ENCODE peak calls at places on chromosomes 6 and 20, in four cellular contexts. One of them, this sample, is unnamed.

GRCh38 chr6:142300758-142301251 is 1.0 kb upstream of the ADGRG6 start:
- DNase-seq in lung: peak; percentile 38
- DNase-seq in gastrocnemius medialis: no peak
- DNase-seq in heart left ventricle: peak; percentile 41
- DNase-seq in this sample: no peak

GRCh38 chr6:35419431-35419830 is 32.7 kb upstream of the FANCE start:
- DNase-seq in lung: no peak
- DNase-seq in gastrocnemius medialis: no peak
- DNase-seq in heart left ventricle: no peak
- DNase-seq in this sample: no peak

GRCh38 chr6:7176208-7176607 is 68.4 kb downstream of the RREB1 start:
- DNase-seq in lung: no peak
- DNase-seq in gastrocnemius medialis: no peak
- DNase-seq in heart left ventricle: peak; percentile 45
- DNase-seq in this sample: no peak

GRCh38 chr20:57611605-57612311 is 8.5 kb downstream of the ZBP1 start:
- DNase-seq in lung: no peak
- DNase-seq in gastrocnemius medialis: no peak
- DNase-seq in heart left ventricle: no peak
- DNase-seq in this sample: no peak

GRCh38 chr6:87291879-87292278 is 30.5 kb upstream of the SMIM8 start:
- DNase-seq in lung: no peak
- DNase-seq in gastrocnemius medialis: no peak
- DNase-seq in heart left ventricle: no peak
- DNase-seq in this sample: no peak

GRCh38 chr6:148134566-148134965 is 208.1 kb upstream of the SASH1 start:
- DNase-seq in lung: no peak
- DNase-seq in gastrocnemius medialis: no peak
- DNase-seq in heart left ventricle: no peak
- DNase-seq in this sample: no peak

GRCh38 chr6:135325624-135326424 is 144.7 kb downstream of the MYB start:
- DNase-seq in lung: no peak
- DNase-seq in gastrocnemius medialis: no peak
- DNase-seq in heart left ventricle: no peak
- DNase-seq in this sample: no peak

GRCh38 chr20:10449270-10449669 is 14.2 kb downstream of the SLX4IP start:
- DNase-seq in lung: no peak
- DNase-seq in gastrocnemius medialis: no peak
- DNase-seq in heart left ventricle: no peak
- DNase-seq in this sample: no peak

GRCh38 chr6:135673671-135674309 is 176.2 kb upstream of the AHI1 start:
- DNase-seq in lung: no peak
- DNase-seq in gastrocnemius medialis: no peak
- DNase-seq in heart left ventricle: no peak
- DNase-seq in this sample: no peak

GRCh38 chr20:10783660-10784336 is 110.0 kb upstream of the JAG1 start:
- DNase-seq in lung: no peak
- DNase-seq in gastrocnemius medialis: no peak
- DNase-seq in heart left ventricle: no peak
- DNase-seq in this sample: no peak

GRCh38 chr6:132741281-132741680 is 16.4 kb downstream of the VNN2 start:
- DNase-seq in lung: no peak
- DNase-seq in gastrocnemius medialis: no peak
- DNase-seq in heart left ventricle: no peak
- DNase-seq in this sample: no peak

GRCh38 chr20:9447182-9447581 is 67.2 kb upstream of the LAMP5 start:
- DNase-seq in lung: no peak
- DNase-seq in gastrocnemius medialis: no peak
- DNase-seq in heart left ventricle: no peak
- DNase-seq in this sample: no peak

GRCh38 chr20:41137412-41138216 is at the start of gene PLCG1:
- DNase-seq in lung: peak; percentile 69
- DNase-seq in gastrocnemius medialis: peak; percentile 59
- DNase-seq in heart left ventricle: peak; percentile 83
- DNase-seq in this sample: peak; percentile 88

GRCh38 chr20:41136336-41136694 is 1.0 kb upstream of the PLCG1 start:
- DNase-seq in lung: no peak
- DNase-seq in gastrocnemius medialis: no peak
- DNase-seq in heart left ventricle: no peak
- DNase-seq in this sample: no peak

GRCh38 chr20:41138217-41138526 is 829 bp downstream of the PLCG1 start:
- DNase-seq in lung: no peak
- DNase-seq in gastrocnemius medialis: no peak
- DNase-seq in heart left ventricle: no peak
- DNase-seq in this sample: no peak

GRCh38 chr20:41135888-41136243 is 1.5 kb upstream of the PLCG1 start:
- DNase-seq in lung: no peak
- DNase-seq in gastrocnemius medialis: no peak
- DNase-seq in heart left ventricle: no peak
- DNase-seq in this sample: no peak

GRCh38 chr20:41136695-41137411 is 490 bp upstream of the PLCG1 start:
- DNase-seq in lung: peak; percentile 85
- DNase-seq in gastrocnemius medialis: peak; percentile 85
- DNase-seq in heart left ventricle: peak; percentile 91
- DNase-seq in this sample: peak; percentile 92
- H3K4me3 ChIP-seq in lung: peak overlapping the region; percentile 95
- H3K4me3 ChIP-seq in gastrocnemius medialis: peak overlapping the region; percentile 83
- H3K4me3 ChIP-seq in heart left ventricle: peak overlapping the region; percentile 98
- H3K4me3 ChIP-seq in this sample: peak overlapping the region; percentile 95

GRCh38 chr6:117520603-117521002 is 38.1 kb downstream of the DCBLD1 start:
- DNase-seq in lung: no peak
- DNase-seq in gastrocnemius medialis: no peak
- DNase-seq in heart left ventricle: no peak
- DNase-seq in this sample: no peak
- H3K27ac ChIP-seq in lung: no peak overlapping the region
- H3K27ac ChIP-seq in gastrocnemius medialis: no peak overlapping the region
- H3K27ac ChIP-seq in heart left ventricle: no peak overlapping the region
- H3K27ac ChIP-seq in this sample: no peak overlapping the region

DNA sequence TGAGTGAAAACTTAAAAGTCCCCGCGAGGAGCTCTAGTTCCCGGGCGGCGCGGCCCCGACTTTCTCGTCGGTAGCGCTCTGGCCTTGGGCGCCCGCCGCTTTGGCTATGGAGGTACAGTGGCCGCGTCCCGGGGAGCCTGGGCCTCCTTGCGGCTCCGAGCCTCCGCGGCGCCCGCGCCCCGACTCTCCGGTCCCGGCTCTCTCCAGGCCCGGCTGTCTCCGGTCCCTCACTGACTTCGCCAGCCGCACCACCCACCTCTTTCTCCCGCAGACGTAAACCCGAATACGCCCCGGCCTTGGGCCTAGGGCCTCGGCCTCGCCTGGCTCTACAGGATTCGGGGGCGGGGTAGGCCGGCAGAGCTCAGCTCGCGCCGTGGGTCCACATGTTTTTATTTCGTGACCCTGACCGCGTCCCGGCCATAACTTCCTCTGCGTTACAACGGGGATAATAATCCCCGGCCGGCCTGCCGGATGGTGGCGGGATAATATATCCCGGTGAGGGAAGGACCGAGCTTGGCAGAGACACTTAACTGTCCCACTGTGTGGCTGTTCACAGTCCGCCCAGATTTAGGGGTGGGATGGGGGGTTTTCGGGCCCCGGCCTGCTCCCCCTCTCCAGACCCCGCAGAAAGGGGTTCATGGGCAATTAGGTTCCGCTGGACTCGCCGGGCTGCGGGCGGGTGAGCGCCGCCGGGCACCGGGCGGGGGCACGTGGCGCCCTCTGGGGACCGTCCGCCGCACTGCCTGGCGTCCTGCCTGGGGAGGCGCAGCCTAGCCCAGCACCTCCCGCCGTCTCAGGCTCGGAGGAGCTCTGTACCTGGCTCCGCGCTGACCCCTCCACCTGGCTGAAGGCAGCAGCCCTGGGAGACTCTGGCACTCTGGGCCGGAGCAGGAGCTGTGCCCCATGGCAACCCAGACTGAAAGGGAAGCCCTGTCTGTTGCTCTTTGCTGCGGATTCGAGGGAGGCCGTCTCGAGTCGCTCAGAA is 10.1 kb upstream of the TBX18 start:
- DNase-seq in lung: no peak
- DNase-seq in gastrocnemius medialis: peak; percentile 13
- DNase-seq in heart left ventricle: peak; percentile 47
- DNase-seq in this sample: peak; percentile 87
- TF ChIP-seq CTCF in lung: no peak
- TF ChIP-seq CTCF in gastrocnemius medialis: no peak
- TF ChIP-seq CTCF in heart left ventricle: peak; percentile 48
- TF ChIP-seq CTCF in this sample: peak; percentile 79

GRCh38 chr6:24583463-24584389 is 62.3 kb downstream of the KIAA0319 start:
- DNase-seq in lung: peak; percentile 79
- DNase-seq in gastrocnemius medialis: peak; percentile 59
- DNase-seq in heart left ventricle: peak; percentile 73
- DNase-seq in this sample: no peak

GRCh38 chr6:24581084-24581669 is 64.8 kb downstream of the KIAA0319 start:
- DNase-seq in lung: peak; percentile 72
- DNase-seq in gastrocnemius medialis: peak; percentile 42
- DNase-seq in heart left ventricle: peak; percentile 62
- DNase-seq in this sample: no peak

GRCh38 chr6:24589334-24589733 is 56.7 kb downstream of the KIAA0319 start:
- DNase-seq in lung: no peak
- DNase-seq in gastrocnemius medialis: no peak
- DNase-seq in heart left ventricle: no peak
- DNase-seq in this sample: no peak

GRCh38 chr6:24584390-24584735 is 61.6 kb downstream of the KIAA0319 start:
- DNase-seq in lung: no peak
- DNase-seq in gastrocnemius medialis: no peak
- DNase-seq in heart left ventricle: no peak
- DNase-seq in this sample: no peak
- H3K4me3 ChIP-seq in lung: no peak overlapping the region
- H3K4me3 ChIP-seq in gastrocnemius medialis: no peak overlapping the region
- H3K4me3 ChIP-seq in heart left ventricle: no peak overlapping the region
- H3K4me3 ChIP-seq in this sample: no peak overlapping the region

GRCh38 chr6:44431118-44431725 is 43.7 kb downstream of the CDC5L start:
- DNase-seq in lung: peak; percentile 33
- DNase-seq in gastrocnemius medialis: no peak
- DNase-seq in heart left ventricle: no peak
- DNase-seq in this sample: no peak

GRCh38 chr6:44432726-44433125 is 45.2 kb downstream of the CDC5L start:
- DNase-seq in lung: no peak
- DNase-seq in gastrocnemius medialis: no peak
- DNase-seq in heart left ventricle: no peak
- DNase-seq in this sample: no peak

GRCh38 chr6:44430322-44430721 is 42.8 kb downstream of the CDC5L start:
- DNase-seq in lung: no peak
- DNase-seq in gastrocnemius medialis: no peak
- DNase-seq in heart left ventricle: no peak
- DNase-seq in this sample: no peak

GRCh38 chr6:44435500-44435899 is 48.0 kb downstream of the CDC5L start:
- DNase-seq in lung: no peak
- DNase-seq in gastrocnemius medialis: no peak
- DNase-seq in heart left ventricle: no peak
- DNase-seq in this sample: no peak

GRCh38 chr6:44432227-44432626 is 44.7 kb downstream of the CDC5L start:
- DNase-seq in lung: no peak
- DNase-seq in gastrocnemius medialis: no peak
- DNase-seq in heart left ventricle: no peak
- DNase-seq in this sample: no peak
- H3K27ac ChIP-seq in lung: peak overlapping the region; percentile 12
- H3K27ac ChIP-seq in gastrocnemius medialis: peak overlapping the region; percentile 66
- H3K27ac ChIP-seq in heart left ventricle: peak overlapping the region; percentile 5
- H3K27ac ChIP-seq in this sample: peak overlapping the region; percentile 15

GRCh38 chr6:24991748-24992467 is 56.1 kb upstream of the RIPOR2 start:
- DNase-seq in lung: peak; percentile 53
- DNase-seq in gastrocnemius medialis: peak; percentile 33
- DNase-seq in heart left ventricle: peak; percentile 46
- DNase-seq in this sample: no peak
- TF ChIP-seq CTCF in lung: peak; percentile 73
- TF ChIP-seq CTCF in gastrocnemius medialis: peak; percentile 76
- TF ChIP-seq CTCF in heart left ventricle: peak; percentile 80
- TF ChIP-seq CTCF in this sample: peak; percentile 21

GRCh38 chr6:143570147-143570853 is 58.8 kb upstream of the FUCA2 start:
- DNase-seq in lung: no peak
- DNase-seq in gastrocnemius medialis: no peak
- DNase-seq in heart left ventricle: no peak
- DNase-seq in this sample: no peak

GRCh38 chr6:143578054-143578453 is 66.5 kb upstream of the FUCA2 start:
- DNase-seq in lung: no peak
- DNase-seq in gastrocnemius medialis: no peak
- DNase-seq in heart left ventricle: no peak
- DNase-seq in this sample: no peak

GRCh38 chr6:143575440-143575839 is 63.9 kb upstream of the FUCA2 start:
- DNase-seq in lung: peak; percentile 55
- DNase-seq in gastrocnemius medialis: peak; percentile 33
- DNase-seq in heart left ventricle: no peak
- DNase-seq in this sample: no peak

GRCh38 chr6:143579703-143580102 is 68.2 kb upstream of the FUCA2 start:
- DNase-seq in lung: no peak
- DNase-seq in gastrocnemius medialis: peak; percentile 36
- DNase-seq in heart left ventricle: peak; percentile 54
- DNase-seq in this sample: no peak

GRCh38 chr6:143575840-143576498 is 64.4 kb upstream of the FUCA2 start:
- DNase-seq in lung: no peak
- DNase-seq in gastrocnemius medialis: no peak
- DNase-seq in heart left ventricle: no peak
- DNase-seq in this sample: no peak
- H3K4me3 ChIP-seq in lung: no peak overlapping the region
- H3K4me3 ChIP-seq in gastrocnemius medialis: no peak overlapping the region
- H3K4me3 ChIP-seq in heart left ventricle: no peak overlapping the region
- H3K4me3 ChIP-seq in this sample: no peak overlapping the region

GRCh38 chr6:100137759-100138158 is 143.7 kb upstream of the MCHR2 start:
- DNase-seq in lung: no peak
- DNase-seq in gastrocnemius medialis: no peak
- DNase-seq in heart left ventricle: no peak
- DNase-seq in this sample: no peak
- H3K27ac ChIP-seq in lung: no peak overlapping the region
- H3K27ac ChIP-seq in gastrocnemius medialis: no peak overlapping the region
- H3K27ac ChIP-seq in heart left ventricle: no peak overlapping the region
- H3K27ac ChIP-seq in this sample: no peak overlapping the region

GRCh38 chr6:1336246-1336843 is 24.4 kb downstream of the FOXQ1 start:
- DNase-seq in lung: peak; percentile 67
- DNase-seq in gastrocnemius medialis: no peak
- DNase-seq in heart left ventricle: no peak
- DNase-seq in this sample: no peak
- TF ChIP-seq CTCF in lung: peak; percentile 10
- TF ChIP-seq CTCF in gastrocnemius medialis: no peak
- TF ChIP-seq CTCF in heart left ventricle: no peak
- TF ChIP-seq CTCF in this sample: no peak

DNA sequence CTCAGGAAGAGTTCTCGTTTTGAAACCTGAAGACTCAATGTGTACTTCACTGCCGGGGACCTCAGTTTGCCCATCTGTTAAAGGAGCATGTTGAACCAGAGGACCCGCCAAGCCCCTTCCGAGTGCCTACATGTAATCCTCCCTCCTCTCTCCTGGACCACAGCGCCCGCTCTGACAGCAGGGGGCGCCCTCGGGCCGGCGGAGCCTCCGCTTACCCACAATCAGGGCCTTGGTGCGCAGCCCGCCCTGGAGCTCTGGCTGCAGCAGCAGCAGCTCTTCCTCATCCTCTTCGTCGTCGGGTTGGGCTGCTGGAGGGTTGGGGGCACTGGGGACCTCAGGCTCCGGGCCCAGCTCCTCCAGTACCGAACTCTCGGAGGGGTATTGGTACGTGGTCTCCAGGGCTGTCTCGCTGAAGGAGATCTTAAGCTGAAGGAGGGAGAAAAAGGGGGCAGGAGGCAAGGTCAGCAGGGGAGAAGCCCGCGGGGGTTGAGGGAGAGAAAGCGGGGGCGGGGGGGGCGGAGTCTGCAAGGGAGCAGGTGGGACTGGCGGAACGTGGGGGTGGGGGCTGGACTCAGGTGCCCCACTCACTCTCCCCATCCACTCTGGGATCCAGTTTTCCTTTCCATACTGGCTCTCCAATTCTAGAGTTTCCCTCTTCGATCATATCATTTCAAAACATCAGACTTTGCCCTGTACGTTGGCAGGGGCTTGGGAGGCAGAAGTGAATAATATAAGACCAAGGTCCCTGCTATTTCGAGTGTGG is 6.3 kb upstream of the DHX16 start:
- DNase-seq in lung: peak; percentile 87
- DNase-seq in gastrocnemius medialis: peak; percentile 79
- DNase-seq in heart left ventricle: peak; percentile 87
- DNase-seq in this sample: peak; percentile 89
- H3K4me3 ChIP-seq in lung: peak overlapping the region; percentile 10
- H3K4me3 ChIP-seq in gastrocnemius medialis: no peak overlapping the region
- H3K4me3 ChIP-seq in heart left ventricle: peak overlapping the region; percentile 11
- H3K4me3 ChIP-seq in this sample: peak overlapping the region; percentile 91

This sample was measured in coronary artery.